ENCODE peak calls at places on chromosomes 12 and 14, in four cellular contexts. B, G, T and L are unnamed samples.

GRCh38 chr12:129332286-129332685 is 479.0 kb downstream of the GLT1D1 start:
- DNase-seq in B (no peak), G (no peak), T (no peak), L (no peak)

GRCh38 chr14:68851078-68851477 is 58.2 kb upstream of the ZFP36L1 start:
- DNase-seq in B (no peak), G (no peak), T (no peak), L (no peak)

GRCh38 chr14:77024171-77024627 is 4.3 kb downstream of the IRF2BPL start:
- DNase-seq in B (peak; percentile 73), G (peak; percentile 52), T (no peak), L (no peak)

GRCh38 chr12:53287741-53288216 is 7.6 kb upstream of the PFDN5 start:
- DNase-seq in B (peak; percentile 38), G (peak; percentile 69), T (peak; percentile 76), L (peak; percentile 64)

GRCh38 chr12:122449317-122449716 is 26.8 kb upstream of the CLIP1 start:
- DNase-seq in B (no peak), G (peak; percentile 89), T (no peak), L (no peak)

GRCh38 chr12:31318870-31319269 is 7.1 kb downstream of the SINHCAF start:
- DNase-seq in B (no peak), G (no peak), T (no peak), L (no peak)

GRCh38 chr12:41277019-41277770 is 89.1 kb downstream of the PDZRN4 start:
- DNase-seq in B (peak; percentile 4), G (peak; percentile 45), T (no peak), L (peak; percentile 11)

GRCh38 chr14:28983279-28983678 is 216.7 kb downstream of the FOXG1 start:
- DNase-seq in B (no peak), G (no peak), T (no peak), L (no peak)

GRCh38 chr12:47504775-47505446 is 200.9 kb downstream of the RPAP3 start:
- DNase-seq in B (no peak), G (peak; percentile 87), T (no peak), L (no peak)

GRCh38 chr14:22614240-22614799 is 16.2 kb downstream of the ABHD4 start:
- DNase-seq in B (no peak), G (peak; percentile 99), T (no peak), L (peak; percentile 40)

GRCh38 chr14:105173901-105174894 is 5.6 kb upstream of the JAG2 start:
- DNase-seq in B (no peak), G (no peak), T (peak; percentile 69), L (no peak)

GRCh38 chr12:48247181-48247966 is 44.3 kb upstream of the OR10AD1 start:
- DNase-seq in B (no peak), G (peak; percentile 1), T (no peak), L (no peak)

GRCh38 chr12:112107728-112108447 is 695 bp downstream of the NAA25 start:
- DNase-seq in B (peak; percentile 27), G (peak; percentile 39), T (no peak), L (no peak)

GRCh38 chr14:85187521-85187920 is 342.4 kb upstream of the FLRT2 start:
- DNase-seq in B (no peak), G (no peak), T (no peak), L (no peak)

GRCh38 chr14:80605536-80605935 is 336.0 kb downstream of the CEP128 start:
- DNase-seq in B (no peak), G (peak; percentile 51), T (no peak), L (no peak)